ENCODE peak calls at places on chromosomes 1 and 21, in eight cellular contexts. Z is psoas muscle; I is GM23248; C is stimulated activated CD4-positive, alpha-beta T cell treated with anti-CD3 and anti-CD28 coated beads, Interleukin-4, amount 100 ng/mL, for 1 hour; Q is NAMALWA; E is retinal pigment epithelial cell; A is body of pancreas; Y is T-helper 17 cell. R is an unnamed sample.

GRCh38 chr1:11712285-11712684 is 20.8 kb downstream of the DRAXIN start:
- DNase-seq in Z (no peak), I (no peak), C (no peak), Q (no peak), E (no peak), A (no peak), Y (no peak), R (no peak)

GRCh38 chr21:42089093-42089631 is 18.0 kb downstream of the UMODL1 start:
- DNase-seq in Z (no peak), I (no peak), C (peak), Q (no peak), E (no peak), A (no peak), Y (no peak), R (no peak)

GRCh38 chr1:6234502-6235295 is 1.1 kb downstream of the ICMT start:
- DNase-seq in Z (peak), I (peak), C (no peak), Q (no peak), E (no peak), A (no peak), Y (no peak), R (no peak)

GRCh38 chr1:241918879-241919278 is 38.7 kb upstream of the BECN2 start:
- DNase-seq in Z (peak), I (peak), C (no peak), Q (no peak), E (no peak), A (no peak), Y (no peak), R (no peak)

GRCh38 chr1:154801612-154802011 is 68.5 kb downstream of the KCNN3 start:
- DNase-seq in Z (peak), I (no peak), C (no peak), Q (no peak), E (no peak), A (no peak), Y (no peak), R (no peak)

GRCh38 chr21:14987370-14988170 is 77.2 kb downstream of the NRIP1 start:
- DNase-seq in Z (no peak), I (no peak), C (no peak), Q (no peak), E (no peak), A (no peak), Y (no peak), R (no peak)

GRCh38 chr1:37887986-37888700 is 28.8 kb upstream of the MTF1 start:
- DNase-seq in Z (no peak), I (no peak), C (no peak), Q (no peak), E (no peak), A (no peak), Y (no peak), R (no peak)

GRCh38 chr1:238161955-238162354 is 271.2 kb upstream of the ZP4 start:
- DNase-seq in Z (no peak), I (no peak), C (no peak), Q (no peak), E (no peak), A (no peak), Y (no peak), R (no peak)

GRCh38 chr1:80989455-80989854 is 811.3 kb upstream of the ADGRL2 start:
- DNase-seq in Z (no peak), I (no peak), C (no peak), Q (no peak), E (no peak), A (no peak), Y (no peak), R (no peak)

GRCh38 chr1:228283476-228284147 is 75.8 kb downstream of the OBSCN start:
- DNase-seq in Z (peak), I (no peak), C (no peak), Q (no peak), E (no peak), A (no peak), Y (no peak), R (no peak)

GRCh38 chr1:160137216-160137862 is 14.1 kb upstream of the ATP1A4 start:
- DNase-seq in Z (no peak), I (no peak), C (no peak), Q (no peak), E (no peak), A (no peak), Y (no peak), R (no peak)

GRCh38 chr1:151994956-151995355 is 1.3 kb upstream of the S100A10 start:
- DNase-seq in Z (no peak), I (peak), C (no peak), Q (no peak), E (no peak), A (no peak), Y (no peak), R (no peak)

GRCh38 chr1:57483954-57484353 is 60.1 kb upstream of the DAB1 start:
- DNase-seq in Z (no peak), I (no peak), C (no peak), Q (no peak), E (no peak), A (no peak), Y (no peak), R (no peak)

GRCh38 chr21:43012596-43012995 is 38.2 kb downstream of the PKNOX1 start:
- DNase-seq in Z (no peak), I (peak), C (no peak), Q (no peak), E (no peak), A (no peak), Y (no peak), R (no peak)

GRCh38 chr1:89719502-89720306 is 86.8 kb downstream of the LRRC8C start:
- DNase-seq in Z (no peak), I (peak), C (no peak), Q (peak), E (peak), A (no peak), Y (no peak), R (no peak)

GRCh38 chr21:31173881-31174555 is 135.7 kb upstream of the KRTAP19-8 start:
- DNase-seq in Z (no peak), I (no peak), C (peak), Q (no peak), E (no peak), A (no peak), Y (peak), R (no peak)

R was measured in memory B cell.